ENCODE peak calls at places on chromosome 10, in eight cellular contexts. G, N, D, M, C, U, X and S are unnamed samples.
A peak's percentile ranks its signal among the peaks of the same experiment; 100 is the strongest.

GRCh38 chr10:127492607-127493250 is 56.4 kb upstream of the NPS start:
- DNase-seq in G (peak; percentile 49), N (no peak), D (no peak), M (no peak), C (no peak), U (peak; percentile 24), X (no peak), S (no peak)

GRCh38 chr10:47383254-47384147 is 592 bp downstream of the ZNF488 start:
- DNase-seq in G (peak; percentile 53), N (no peak), D (no peak), M (no peak), C (no peak), U (no peak), X (no peak), S (no peak)

GRCh38 chr10:102485093-102485785 is 17.3 kb downstream of the ACTR1A start:
- DNase-seq in G (no peak), N (peak; percentile 20), D (no peak), M (no peak), C (no peak), U (no peak), X (no peak), S (no peak)

GRCh38 chr10:33223326-33224014 is 111.0 kb downstream of the NRP1 start:
- DNase-seq in G (no peak), N (no peak), D (no peak), M (no peak), C (no peak), U (no peak), X (peak; percentile 80), S (no peak)

GRCh38 chr10:113337142-113337541 is 215.7 kb upstream of the HABP2 start:
- DNase-seq in G (no peak), N (no peak), D (no peak), M (no peak), C (no peak), U (no peak), X (peak; percentile 5), S (no peak)

GRCh38 chr10:75599875-75600648 is 168.6 kb downstream of the LRMDA start:
- DNase-seq in G (no peak), N (no peak), D (no peak), M (peak; percentile 23), C (no peak), U (no peak), X (no peak), S (no peak)

GRCh38 chr10:14397069-14397468 is 66.3 kb upstream of the FRMD4A start:
- DNase-seq in G (peak; percentile 79), N (peak; percentile 83), D (peak; percentile 45), M (peak; percentile 50), C (peak; percentile 97), U (no peak), X (peak; percentile 100), S (peak; percentile 99)

GRCh38 chr10:104067525-104067924 is 18.2 kb downstream of the COL17A1 start:
- DNase-seq in G (no peak), N (no peak), D (no peak), M (no peak), C (no peak), U (no peak), X (no peak), S (no peak)

GRCh38 chr10:15369642-15370211 is 1.4 kb downstream of the FAM171A1 start:
- DNase-seq in G (no peak), N (no peak), D (peak; percentile 17), M (no peak), C (no peak), U (no peak), X (peak; percentile 11), S (no peak)

GRCh38 chr10:121041906-121042305 is 190.7 kb downstream of the WDR11 start:
- DNase-seq in G (no peak), N (no peak), D (no peak), M (no peak), C (no peak), U (no peak), X (peak; percentile 0), S (no peak)

GRCh38 chr10:43970747-43971146 is 322.1 kb upstream of the ZNF32 start:
- DNase-seq in G (no peak), N (no peak), D (no peak), M (no peak), C (no peak), U (no peak), X (no peak), S (no peak)

GRCh38 chr10:131102147-131102546 is 209.4 kb downstream of the TCERG1L start:
- DNase-seq in G (no peak), N (no peak), D (no peak), M (no peak), C (no peak), U (no peak), X (no peak), S (no peak)

GRCh38 chr10:60031664-60032063 is 125.3 kb upstream of the CCDC6 start:
- DNase-seq in G (peak; percentile 23), N (no peak), D (no peak), M (no peak), C (no peak), U (no peak), X (no peak), S (no peak)

GRCh38 chr10:101827919-101828600 is 9.8 kb upstream of the OGA start:
- DNase-seq in G (no peak), N (no peak), D (no peak), M (no peak), C (no peak), U (no peak), X (no peak), S (no peak)

GRCh38 chr10:11178606-11179221 is 161.0 kb downstream of the CELF2 start:
- DNase-seq in G (peak; percentile 77), N (peak; percentile 58), D (no peak), M (no peak), C (no peak), U (no peak), X (peak; percentile 90), S (peak; percentile 72)

GRCh38 chr10:19756919-19757318 is 59.3 kb upstream of the PLXDC2 start:
- DNase-seq in G (no peak), N (no peak), D (no peak), M (no peak), C (no peak), U (no peak), X (no peak), S (no peak)

GRCh38 chr10:86344714-86345161 is 21.9 kb downstream of the GRID1 start:
- DNase-seq in G (no peak), N (no peak), D (no peak), M (no peak), C (no peak), U (no peak), X (no peak), S (no peak)

DNA sequence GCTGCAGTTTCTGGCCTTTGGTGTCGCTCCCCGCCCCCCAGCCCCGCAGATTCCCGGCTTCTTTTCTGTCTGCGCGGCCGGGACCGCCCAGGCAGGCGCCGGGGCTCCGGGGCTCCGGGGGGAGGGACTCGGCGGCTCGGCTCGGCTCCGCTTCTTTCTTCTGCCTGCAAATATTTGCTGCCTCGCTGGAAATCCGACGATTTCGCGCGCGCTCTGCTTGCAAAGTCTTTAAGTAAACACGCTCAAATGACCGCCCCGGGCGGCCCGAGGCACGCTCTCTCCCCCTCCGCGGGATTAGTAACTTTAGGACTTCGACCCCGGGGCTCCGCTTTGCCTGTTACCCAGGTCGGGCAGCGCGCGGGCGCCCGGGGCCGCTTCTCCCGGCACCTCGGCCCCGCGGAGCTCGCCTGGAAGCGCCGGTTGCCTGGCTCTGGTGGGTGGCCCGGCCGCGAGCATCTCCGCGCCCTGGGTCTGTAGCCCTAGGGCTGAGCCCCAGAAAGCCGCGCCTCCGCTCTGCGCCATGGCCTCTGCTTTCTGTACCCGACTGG is 3.9 kb upstream of the GATA3 start:
- DNase-seq in G (peak; percentile 89), N (no peak), D (no peak), M (no peak), C (no peak), U (peak; percentile 28), X (peak; percentile 43), S (no peak)
- H3K4me3 ChIP-seq in G (peak overlapping the region; percentile 44), N (peak overlapping the region; percentile 46), D (no peak overlapping the region), M (peak overlapping the region; percentile 39), C (peak overlapping the region; percentile 32), U (peak overlapping the region; percentile 72), X (peak overlapping the region; percentile 2), S (peak overlapping the region; percentile 12)

GRCh38 chr10:1440897-1441296 is 296.4 kb downstream of the ADARB2 start:
- DNase-seq in G (no peak), N (no peak), D (no peak), M (no peak), C (no peak), U (no peak), X (no peak), S (no peak)

GRCh38 chr10:1432161-1432560 is 305.2 kb downstream of the ADARB2 start:
- DNase-seq in G (no peak), N (no peak), D (no peak), M (no peak), C (no peak), U (no peak), X (no peak), S (no peak)

GRCh38 chr10:1434202-1434601 is 303.1 kb downstream of the ADARB2 start:
- DNase-seq in G (peak; percentile 40), N (no peak), D (no peak), M (no peak), C (no peak), U (no peak), X (no peak), S (no peak)

GRCh38 chr10:1431229-1431628 is 306.1 kb downstream of the ADARB2 start:
- DNase-seq in G (no peak), N (no peak), D (no peak), M (no peak), C (no peak), U (no peak), X (no peak), S (no peak)

GRCh38 chr10:1434912-1435692 is 302.2 kb downstream of the ADARB2 start:
- DNase-seq in G (peak; percentile 65), N (no peak), D (no peak), M (no peak), C (no peak), U (no peak), X (no peak), S (no peak)
- H3K4me3 ChIP-seq in G (no peak overlapping the region), N (no peak overlapping the region), D (no peak overlapping the region), M (no peak overlapping the region), C (no peak overlapping the region), U (no peak overlapping the region), X (no peak overlapping the region), S (no peak overlapping the region)

DNA sequence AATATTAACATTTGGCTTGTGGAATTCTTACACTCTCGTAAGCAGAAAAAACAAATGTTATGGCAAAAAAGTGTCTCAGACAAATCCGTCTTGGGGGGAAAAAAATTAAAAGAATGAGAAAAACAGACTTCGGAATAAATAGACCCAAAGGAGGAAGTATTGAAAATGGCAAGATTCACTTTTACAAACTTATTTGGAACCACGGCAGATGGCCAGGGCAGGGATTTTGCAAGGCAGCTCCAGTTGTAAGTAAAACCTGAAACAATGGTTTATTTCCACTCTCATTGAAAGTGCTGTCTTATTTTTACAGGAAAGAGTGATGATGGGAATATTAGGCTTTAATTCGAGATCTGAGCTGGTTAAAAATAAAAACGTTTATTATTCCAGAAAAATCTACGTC is 1.5 kb upstream of the ZNF438 start:
- DNase-seq in G (no peak), N (no peak), D (no peak), M (no peak), C (no peak), U (no peak), X (no peak), S (no peak)
- H3K4me3 ChIP-seq in G (no peak overlapping the region), N (peak overlapping the region; percentile 77), D (peak overlapping the region; percentile 64), M (no peak overlapping the region), C (no peak overlapping the region), U (no peak overlapping the region), X (no peak overlapping the region), S (no peak overlapping the region)

GRCh38 chr10:71849461-71849908 is 1.6 kb downstream of the PSAP start:
- DNase-seq in G (no peak), N (no peak), D (no peak), M (no peak), C (no peak), U (no peak), X (no peak), S (no peak)
- H3K4me3 ChIP-seq in G (no peak overlapping the region), N (peak overlapping the region; percentile 94), D (peak overlapping the region; percentile 65), M (no peak overlapping the region), C (no peak overlapping the region), U (peak overlapping the region; percentile 76), X (peak overlapping the region; percentile 82), S (peak overlapping the region; percentile 99)